ENCODE peak calls at places on chromosomes 1 and 21, in six cellular contexts. X is HCT116, S is NT2/D1, F is K562, P is H1, O is GM12878. B is an unnamed sample.

GRCh38 chr1:27001570-27002360 is 8.3 kb downstream of the TRNP1 start:
- DNase-seq in X (no peak), S (no peak), F (no peak), P (peak), O (peak), B (peak)

GRCh38 chr1:150765229-150765976 is at the start of gene CTSS:
- DNase-seq in X (no peak), S (no peak), F (peak), P (no peak), O (peak), B (no peak)

GRCh38 chr1:33842348-33842747 is 21.5 kb upstream of the HMGB4 start:
- DNase-seq in X (no peak), S (no peak), F (no peak), P (no peak), O (no peak), B (no peak)

GRCh38 chr1:226674892-226675719 is 64.0 kb downstream of the ITPKB start:
- DNase-seq in X (no peak), S (no peak), F (no peak), P (no peak), O (peak), B (no peak)

GRCh38 chr1:179955318-179955638 is 668 bp downstream of the CEP350 start:
- DNase-seq in X (no peak), S (peak), F (no peak), P (no peak), O (no peak), B (no peak)

GRCh38 chr1:108504447-108504846 is 54.3 kb downstream of the NBPF6 start:
- DNase-seq in X (no peak), S (no peak), F (no peak), P (no peak), O (no peak), B (no peak)

GRCh38 chr1:24927886-24928630 is 2.0 kb downstream of the RUNX3 start:
- DNase-seq in X (no peak), S (no peak), F (no peak), P (no peak), O (no peak), B (no peak)

GRCh38 chr1:209629621-209630382 is 22.4 kb downstream of the LAMB3 start:
- DNase-seq in X (no peak), S (no peak), F (no peak), P (no peak), O (no peak), B (no peak)

GRCh38 chr1:4796999-4797375 is 142.6 kb downstream of the AJAP1 start:
- DNase-seq in X (no peak), S (no peak), F (no peak), P (no peak), O (no peak), B (no peak)

GRCh38 chr1:99645699-99646531 is at the start of gene PALMD:
- DNase-seq in X (no peak), S (peak), F (peak), P (no peak), O (no peak), B (peak)

GRCh38 chr21:38478782-38479181 is 19.5 kb downstream of the ERG start:
- DNase-seq in X (no peak), S (no peak), F (no peak), P (no peak), O (no peak), B (no peak)
- TF ChIP-seq ZNF274 in X (no peak), S (no peak), F (no peak), P (no peak), O (no peak), B (no peak)

GRCh38 chr1:97934491-97934890 is 13.7 kb upstream of the DPYD start:
- DNase-seq in X (no peak), S (no peak), F (no peak), P (no peak), O (no peak), B (no peak)

GRCh38 chr1:97942161-97943123 is 21.6 kb upstream of the DPYD start:
- DNase-seq in X (no peak), S (no peak), F (no peak), P (no peak), O (no peak), B (no peak)

DNA sequence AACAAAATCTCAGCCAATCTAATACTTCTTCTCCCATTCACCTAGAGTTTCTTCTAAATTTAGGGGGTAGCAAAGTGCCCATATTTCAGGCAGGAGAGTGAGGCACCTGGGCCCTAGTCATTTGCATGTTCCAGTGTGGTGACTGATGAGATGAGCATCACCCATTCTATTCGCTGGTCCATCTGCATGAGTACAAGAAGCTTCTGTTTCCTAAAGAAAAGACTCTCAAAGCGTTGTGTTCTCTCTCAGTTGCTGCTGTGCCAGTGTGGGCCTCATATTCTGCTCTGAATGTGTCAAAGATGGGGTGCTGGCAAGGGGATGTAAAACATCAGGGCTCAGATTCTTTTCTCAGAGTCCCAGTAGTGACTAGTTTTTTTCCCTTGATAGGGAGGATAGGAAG is 16.1 kb upstream of the DPYD start:
- DNase-seq in X (no peak), S (no peak), F (no peak), P (no peak), O (no peak), B (no peak)
- TF ChIP-seq ZNF274 in X (no peak), S (no peak), F (no peak), P (no peak), O (no peak), B (no peak)

DNA sequence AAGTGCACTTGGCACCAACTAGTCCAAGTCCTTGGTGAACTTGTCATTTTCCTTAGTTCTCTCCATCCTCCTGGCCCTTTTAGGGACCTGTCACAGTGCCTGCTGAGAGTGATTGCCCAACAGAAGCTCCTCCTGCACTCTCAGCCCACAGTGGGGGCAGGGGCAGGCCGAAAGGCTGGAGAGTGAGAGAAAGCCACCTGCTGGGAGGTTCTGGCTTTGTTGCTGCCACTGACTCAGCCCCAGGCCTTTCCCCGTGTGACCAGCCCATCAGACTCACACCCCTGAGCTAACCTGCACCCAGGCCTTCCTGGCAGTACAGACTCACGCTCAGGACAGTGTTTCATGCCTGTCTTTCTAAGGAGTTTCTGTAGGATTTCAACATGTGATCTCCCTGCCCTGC is 17.1 kb upstream of the PROK1 start:
- DNase-seq in X (peak), S (peak), F (peak), P (peak), O (no peak), B (peak)
- TF ChIP-seq ZNF274 in X (no peak), S (no peak), F (no peak), P (no peak), O (no peak), B (no peak)

GRCh38 chr1:155178441-155179106 is 4.9 kb downstream of the TRIM46 start:
- DNase-seq in X (no peak), S (no peak), F (peak), P (no peak), O (no peak), B (no peak)
- TF ChIP-seq ZNF274 in X (no peak), S (no peak), F (no peak), P (no peak), O (no peak), B (no peak)

GRCh38 chr1:159584536-159584935 is 3.1 kb upstream of the APCS start:
- DNase-seq in X (no peak), S (no peak), F (no peak), P (no peak), O (no peak), B (no peak)
- TF ChIP-seq ZNF274 in X (no peak), S (no peak), F (no peak), P (no peak), O (no peak), B (no peak)

GRCh38 chr1:119675349-119676343 is 27.6 kb upstream of the ZNF697 start:
- DNase-seq in X (peak), S (peak), F (peak), P (peak), O (peak), B (peak)

GRCh38 chr1:119679223-119679622 is 31.2 kb upstream of the ZNF697 start:
- DNase-seq in X (no peak), S (peak), F (no peak), P (no peak), O (no peak), B (no peak)

GRCh38 chr1:119674110-119674509 is 26.0 kb upstream of the ZNF697 start:
- DNase-seq in X (no peak), S (peak), F (no peak), P (no peak), O (no peak), B (peak)

GRCh38 chr1:119674835-119675289 is 26.8 kb upstream of the ZNF697 start:
- DNase-seq in X (peak), S (peak), F (peak), P (no peak), O (no peak), B (peak)

DNA sequence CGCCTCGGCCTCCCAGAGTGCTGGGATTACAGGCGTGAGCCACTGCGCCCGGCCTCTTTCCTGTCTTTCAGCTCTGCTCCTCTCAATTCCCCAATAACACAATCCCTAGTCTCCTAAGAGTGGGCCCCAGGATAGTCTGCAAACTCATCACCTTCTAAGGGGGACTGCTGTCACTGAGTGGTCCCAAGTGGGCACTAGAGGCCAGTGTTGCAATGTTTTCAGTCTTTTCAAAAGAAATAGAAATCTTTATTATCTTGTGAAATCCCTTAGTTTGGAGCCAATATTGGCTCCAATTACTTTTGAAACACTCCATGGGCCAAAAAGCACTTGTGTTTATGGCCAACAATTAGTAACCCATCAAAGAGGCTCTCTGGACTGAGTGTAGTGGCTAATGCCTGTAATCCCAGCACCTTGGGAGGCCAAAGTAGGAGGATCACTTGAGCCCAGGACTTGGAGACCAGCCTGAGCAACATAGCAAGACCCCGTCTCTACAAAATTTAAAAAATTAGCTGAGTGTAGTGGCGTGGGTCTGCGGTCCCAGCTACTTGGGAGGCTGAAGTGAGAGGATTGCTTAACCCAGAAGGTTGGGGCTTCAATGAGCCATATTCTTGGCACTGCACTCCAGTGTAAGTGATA is 28.6 kb upstream of the ZNF697 start:
- DNase-seq in X (no peak), S (no peak), F (no peak), P (no peak), O (no peak), B (no peak)
- TF ChIP-seq ZNF274 in X (no peak), S (no peak), F (no peak), P (no peak), O (no peak), B (no peak)

GRCh38 chr1:2784854-2785630 is 16.5 kb downstream of the TTC34 start:
- DNase-seq in X (no peak), S (no peak), F (no peak), P (no peak), O (no peak), B (no peak)

GRCh38 chr1:2785631-2786328 is 15.7 kb downstream of the TTC34 start:
- DNase-seq in X (no peak), S (no peak), F (no peak), P (no peak), O (no peak), B (no peak)

GRCh38 chr1:2788506-2789163 is 12.9 kb downstream of the TTC34 start:
- DNase-seq in X (no peak), S (no peak), F (no peak), P (no peak), O (no peak), B (no peak)

GRCh38 chr1:2787163-2787911 is 14.2 kb downstream of the TTC34 start:
- DNase-seq in X (no peak), S (no peak), F (no peak), P (no peak), O (no peak), B (no peak)

GRCh38 chr1:2786329-2787162 is 14.9 kb downstream of the TTC34 start:
- DNase-seq in X (no peak), S (no peak), F (peak), P (peak), O (no peak), B (no peak)
- TF ChIP-seq ZNF274 in X (no peak), S (no peak), F (no peak), P (no peak), O (no peak), B (no peak)

GRCh38 chr1:28887835-28888682 is 26.3 kb upstream of the EPB41 start:
- DNase-seq in X (no peak), S (no peak), F (peak), P (peak), O (no peak), B (no peak)

GRCh38 chr1:28890836-28891235 is 23.5 kb upstream of the EPB41 start:
- DNase-seq in X (no peak), S (no peak), F (no peak), P (no peak), O (no peak), B (no peak)

GRCh38 chr1:28890435-28890834 is 23.9 kb upstream of the EPB41 start:
- DNase-seq in X (no peak), S (no peak), F (no peak), P (no peak), O (no peak), B (no peak)

GRCh38 chr1:28888915-28889314 is 25.5 kb upstream of the EPB41 start:
- DNase-seq in X (no peak), S (no peak), F (no peak), P (no peak), O (no peak), B (no peak)

DNA sequence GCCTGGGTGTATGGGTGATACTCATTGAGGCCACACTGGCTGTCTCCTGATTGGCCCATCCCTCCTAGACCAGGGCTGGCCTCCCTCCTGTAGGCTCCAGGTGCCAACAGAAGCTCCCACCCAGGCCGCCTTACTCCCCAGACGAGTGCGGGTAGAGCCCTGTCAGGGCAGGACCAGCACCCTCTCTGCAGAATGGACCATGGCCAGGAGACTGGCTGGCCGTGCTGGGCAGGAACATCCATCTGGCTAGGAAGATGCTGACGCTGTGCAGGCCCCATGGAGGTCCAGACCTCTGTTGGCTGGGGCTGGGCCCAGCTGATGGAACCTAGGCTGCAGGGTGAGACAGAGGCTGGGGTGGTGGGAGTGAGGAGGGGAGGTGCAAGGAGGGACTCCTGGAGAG is 25.0 kb upstream of the EPB41 start:
- DNase-seq in X (no peak), S (no peak), F (no peak), P (no peak), O (no peak), B (no peak)
- TF ChIP-seq ZNF274 in X (no peak), S (no peak), F (no peak), P (no peak), O (no peak), B (no peak)

GRCh38 chr1:67524143-67525052 is 94.2 kb upstream of the SERBP1 start:
- DNase-seq in X (peak), S (no peak), F (no peak), P (no peak), O (no peak), B (no peak)
- TF ChIP-seq ZNF274 in X (no peak), S (no peak), F (no peak), P (no peak), O (no peak), B (no peak)